ENCODE peak calls at places on chromosomes 13 and 19, in five cellular contexts. One of them, this sample, is unnamed.

GRCh38 chr13:34678154-34678553 is 263.9 kb upstream of the NBEA start:
- DNase-seq in body of pancreas: no peak
- DNase-seq in uterus: no peak
- DNase-seq in Peyer's patch: no peak
- DNase-seq in endothelial cell of umbilical vein: peak; percentile 39
- DNase-seq in this sample: no peak

GRCh38 chr13:66586489-66586888 is 643.6 kb downstream of the PCDH9 start:
- DNase-seq in Peyer's patch: no peak
- DNase-seq in endothelial cell of umbilical vein: no peak
- DNase-seq in body of pancreas: no peak
- DNase-seq in uterus: no peak
- DNase-seq in this sample: no peak

GRCh38 chr13:113322043-113322461 is 25.0 kb downstream of the LAMP1 start:
- DNase-seq in Peyer's patch: no peak
- DNase-seq in endothelial cell of umbilical vein: no peak
- DNase-seq in body of pancreas: no peak
- DNase-seq in uterus: no peak
- DNase-seq in this sample: no peak

GRCh38 chr13:51737609-51738008 is 66.4 kb downstream of the DHRS12 start:
- DNase-seq in body of pancreas: no peak
- DNase-seq in endothelial cell of umbilical vein: no peak
- DNase-seq in uterus: no peak
- DNase-seq in Peyer's patch: no peak
- DNase-seq in this sample: no peak

GRCh38 chr13:70703755-70704154 is 595.5 kb upstream of the KLHL1 start:
- DNase-seq in Peyer's patch: no peak
- DNase-seq in body of pancreas: no peak
- DNase-seq in endothelial cell of umbilical vein: peak; percentile 30
- DNase-seq in uterus: no peak
- DNase-seq in this sample: no peak

GRCh38 chr13:79779761-79780160 is 298.8 kb downstream of the NDFIP2 start:
- DNase-seq in uterus: peak; percentile 41
- DNase-seq in endothelial cell of umbilical vein: no peak
- DNase-seq in body of pancreas: no peak
- DNase-seq in Peyer's patch: peak; percentile 53
- DNase-seq in this sample: no peak

GRCh38 chr13:70905035-70905434 is 796.8 kb upstream of the KLHL1 start:
- DNase-seq in Peyer's patch: no peak
- DNase-seq in endothelial cell of umbilical vein: peak; percentile 90
- DNase-seq in uterus: no peak
- DNase-seq in body of pancreas: no peak
- DNase-seq in this sample: no peak

GRCh38 chr13:43880451-43880850 is 747 bp downstream of the LACC1 start:
- DNase-seq in uterus: no peak
- DNase-seq in endothelial cell of umbilical vein: no peak
- DNase-seq in Peyer's patch: no peak
- DNase-seq in body of pancreas: no peak
- DNase-seq in this sample: no peak

GRCh38 chr13:33164331-33164730 is 121.2 kb downstream of the STARD13 start:
- DNase-seq in body of pancreas: no peak
- DNase-seq in Peyer's patch: no peak
- DNase-seq in uterus: no peak
- DNase-seq in endothelial cell of umbilical vein: no peak
- DNase-seq in this sample: no peak

GRCh38 chr13:66995366-66995663 is 234.8 kb downstream of the PCDH9 start:
- DNase-seq in body of pancreas: no peak
- DNase-seq in endothelial cell of umbilical vein: no peak
- DNase-seq in uterus: no peak
- DNase-seq in Peyer's patch: no peak
- DNase-seq in this sample: no peak

GRCh38 chr19:10514211-10515145 is 2.8 kb downstream of the S1PR5 start:
- DNase-seq in uterus: no peak
- DNase-seq in endothelial cell of umbilical vein: no peak
- DNase-seq in Peyer's patch: no peak
- DNase-seq in body of pancreas: no peak
- DNase-seq in this sample: peak; percentile 39

GRCh38 chr13:30151398-30151797 is 156.0 kb downstream of the KATNAL1 start:
- DNase-seq in body of pancreas: no peak
- DNase-seq in uterus: no peak
- DNase-seq in Peyer's patch: no peak
- DNase-seq in endothelial cell of umbilical vein: no peak
- DNase-seq in this sample: no peak

GRCh38 chr13:32142956-32143375 is 111.4 kb downstream of the FRY start:
- DNase-seq in body of pancreas: no peak
- DNase-seq in uterus: no peak
- DNase-seq in endothelial cell of umbilical vein: peak; percentile 95
- DNase-seq in Peyer's patch: no peak
- DNase-seq in this sample: no peak

GRCh38 chr19:8251025-8251472 is 41.9 kb downstream of the CERS4 start:
- DNase-seq in Peyer's patch: no peak
- DNase-seq in body of pancreas: peak; percentile 91
- DNase-seq in uterus: peak; percentile 73
- DNase-seq in endothelial cell of umbilical vein: no peak
- DNase-seq in this sample: no peak

GRCh38 chr19:10808937-10809655 is 26.9 kb downstream of the TMED1 start:
- DNase-seq in Peyer's patch: peak; percentile 59
- DNase-seq in uterus: no peak
- DNase-seq in endothelial cell of umbilical vein: no peak
- DNase-seq in body of pancreas: no peak
- DNase-seq in this sample: peak; percentile 86

GRCh38 chr13:39224841-39225240 is 186.6 kb downstream of the NHLRC3 start:
- DNase-seq in uterus: no peak
- DNase-seq in endothelial cell of umbilical vein: no peak
- DNase-seq in Peyer's patch: no peak
- DNase-seq in body of pancreas: no peak
- DNase-seq in this sample: no peak

GRCh38 chr13:67075239-67075638 is 154.9 kb downstream of the PCDH9 start:
- DNase-seq in body of pancreas: no peak
- DNase-seq in endothelial cell of umbilical vein: peak; percentile 21
- DNase-seq in Peyer's patch: no peak
- DNase-seq in uterus: no peak
- DNase-seq in this sample: no peak

GRCh38 chr19:29263305-29264080 is 50.5 kb upstream of the UQCRFS1 start:
- DNase-seq in uterus: peak; percentile 20
- DNase-seq in body of pancreas: peak; percentile 31
- DNase-seq in endothelial cell of umbilical vein: no peak
- DNase-seq in Peyer's patch: peak; percentile 58
- DNase-seq in this sample: peak; percentile 26

GRCh38 chr19:57406516-57407123 is 4.3 kb upstream of the ZNF17 start:
- DNase-seq in uterus: peak; percentile 28
- DNase-seq in body of pancreas: peak; percentile 47
- DNase-seq in endothelial cell of umbilical vein: peak; percentile 47
- DNase-seq in Peyer's patch: peak; percentile 78
- DNase-seq in this sample: peak; percentile 74

GRCh38 chr19:49570138-49570856 is 10.1 kb downstream of the NOSIP start:
- DNase-seq in body of pancreas: peak; percentile 75
- DNase-seq in Peyer's patch: peak; percentile 85
- DNase-seq in endothelial cell of umbilical vein: peak; percentile 80
- DNase-seq in uterus: peak; percentile 43
- DNase-seq in this sample: peak; percentile 89

GRCh38 chr13:110329798-110330461 is 22.8 kb downstream of the COL4A2 start:
- DNase-seq in body of pancreas: no peak
- DNase-seq in endothelial cell of umbilical vein: no peak
- DNase-seq in uterus: no peak
- DNase-seq in Peyer's patch: no peak
- DNase-seq in this sample: no peak

GRCh38 chr19:41994994-41995958 is 1.2 kb upstream of the ATP1A3 start:
- DNase-seq in endothelial cell of umbilical vein: no peak
- DNase-seq in body of pancreas: no peak
- DNase-seq in uterus: no peak
- DNase-seq in Peyer's patch: no peak
- DNase-seq in this sample: no peak

GRCh38 chr13:112760440-112760839 is 70.6 kb downstream of the ATP11A start:
- DNase-seq in body of pancreas: no peak
- DNase-seq in Peyer's patch: no peak
- DNase-seq in endothelial cell of umbilical vein: peak; percentile 64
- DNase-seq in uterus: no peak
- DNase-seq in this sample: no peak

GRCh38 chr19:53772943-53773342 is 51.2 kb downstream of the NLRP12 start:
- DNase-seq in endothelial cell of umbilical vein: peak; percentile 66
- DNase-seq in body of pancreas: peak; percentile 60
- DNase-seq in uterus: peak; percentile 17
- DNase-seq in Peyer's patch: peak; percentile 69
- DNase-seq in this sample: peak; percentile 49

GRCh38 chr13:20609145-20609544 is 42.2 kb downstream of the IFT88 start:
- DNase-seq in uterus: no peak
- DNase-seq in Peyer's patch: no peak
- DNase-seq in endothelial cell of umbilical vein: peak; percentile 80
- DNase-seq in body of pancreas: no peak
- DNase-seq in this sample: no peak

GRCh38 chr19:29528946-29529645 is 3.3 kb downstream of the VSTM2B start:
- DNase-seq in uterus: no peak
- DNase-seq in Peyer's patch: no peak
- DNase-seq in endothelial cell of umbilical vein: no peak
- DNase-seq in body of pancreas: no peak
- DNase-seq in this sample: no peak

GRCh38 chr19:12695997-12696365 is 450 bp downstream of the FBXW9 start:
- DNase-seq in uterus: no peak
- DNase-seq in endothelial cell of umbilical vein: no peak
- DNase-seq in Peyer's patch: no peak
- DNase-seq in body of pancreas: no peak
- DNase-seq in this sample: no peak

GRCh38 chr19:52138614-52139290 is 986 bp downstream of the ZNF616 start:
- DNase-seq in endothelial cell of umbilical vein: no peak
- DNase-seq in Peyer's patch: no peak
- DNase-seq in uterus: peak; percentile 16
- DNase-seq in body of pancreas: peak; percentile 27
- DNase-seq in this sample: peak; percentile 43

GRCh38 chr13:47114030-47114429 is 217.2 kb upstream of the HTR2A start:
- DNase-seq in Peyer's patch: no peak
- DNase-seq in body of pancreas: no peak
- DNase-seq in uterus: no peak
- DNase-seq in endothelial cell of umbilical vein: no peak
- DNase-seq in this sample: no peak

DNA sequence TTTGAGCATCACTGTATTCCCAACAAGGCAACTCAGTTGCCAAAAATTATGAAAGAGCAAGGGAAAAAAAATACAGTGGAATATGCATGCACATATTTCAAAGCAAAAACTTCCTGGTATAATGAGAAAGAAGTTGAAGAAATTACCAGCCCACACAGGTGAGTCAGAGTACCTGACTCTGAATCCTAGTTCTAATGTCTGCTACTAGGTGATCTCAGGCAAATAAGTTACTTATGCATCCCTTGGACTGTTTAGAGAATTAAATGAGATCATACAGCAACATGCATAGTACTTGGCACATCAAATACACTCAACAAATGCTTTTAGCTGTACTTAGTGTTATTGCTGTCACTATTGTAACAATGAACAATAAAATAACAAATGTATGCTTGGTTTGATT is 144.9 kb downstream of the MIPEP start:
- DNase-seq in endothelial cell of umbilical vein: no peak
- DNase-seq in Peyer's patch: no peak
- DNase-seq in uterus: no peak
- DNase-seq in body of pancreas: no peak
- DNase-seq in this sample: no peak
- TF ChIP-seq POLR2A in endothelial cell of umbilical vein: no peak
- TF ChIP-seq POLR2A in Peyer's patch: no peak
- TF ChIP-seq POLR2A in uterus: no peak
- TF ChIP-seq POLR2A in body of pancreas: no peak
- TF ChIP-seq POLR2A in this sample: no peak

DNA sequence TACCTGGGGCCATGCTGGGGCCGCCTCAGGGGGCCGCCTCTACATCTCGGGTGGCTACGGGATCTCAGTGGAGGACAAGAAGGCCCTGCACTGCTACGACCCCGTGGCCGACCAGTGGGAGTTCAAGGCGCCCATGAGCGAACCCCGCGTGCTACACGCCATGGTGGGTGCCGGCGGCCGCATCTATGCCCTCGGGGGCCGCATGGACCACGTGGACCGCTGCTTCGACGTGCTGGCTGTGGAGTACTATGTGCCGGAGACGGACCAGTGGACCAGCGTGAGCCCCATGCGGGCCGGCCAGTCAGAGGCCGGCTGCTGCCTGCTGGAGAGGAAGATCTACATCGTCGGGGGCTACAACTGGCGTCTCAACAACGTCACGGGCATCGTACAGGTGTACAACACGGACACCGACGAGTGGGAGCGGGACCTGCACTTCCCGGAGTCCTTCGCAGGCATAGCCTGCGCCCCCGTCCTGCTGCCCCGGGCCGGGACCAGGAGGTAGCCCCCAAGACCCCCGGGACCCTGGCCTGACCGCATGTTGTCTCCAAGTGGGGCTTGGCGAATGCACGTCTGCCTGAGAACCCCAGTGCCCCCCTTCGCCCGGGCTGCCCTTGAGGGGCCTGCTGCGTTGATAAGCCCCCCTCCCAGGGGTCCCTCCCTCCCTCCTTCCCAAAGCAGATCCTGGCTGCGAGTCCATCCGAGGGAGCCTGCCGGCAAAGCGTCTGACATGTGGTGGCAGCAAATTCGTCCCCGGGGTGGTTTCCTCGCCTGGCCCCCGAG is 14.5 kb upstream of the CRTC1 start:
- DNase-seq in endothelial cell of umbilical vein: no peak
- DNase-seq in uterus: no peak
- DNase-seq in body of pancreas: no peak
- DNase-seq in Peyer's patch: no peak
- DNase-seq in this sample: no peak
- TF ChIP-seq POLR2A in endothelial cell of umbilical vein: no peak
- TF ChIP-seq POLR2A in uterus: no peak
- TF ChIP-seq POLR2A in body of pancreas: no peak
- TF ChIP-seq POLR2A in Peyer's patch: no peak
- TF ChIP-seq POLR2A in this sample: no peak

GRCh38 chr19:7098701-7099596 is 29.4 kb downstream of the ZNF557 start:
- DNase-seq in Peyer's patch: peak; percentile 96
- DNase-seq in endothelial cell of umbilical vein: peak; percentile 92
- DNase-seq in uterus: peak; percentile 95
- DNase-seq in body of pancreas: peak; percentile 93
- DNase-seq in this sample: peak; percentile 90
- TF ChIP-seq POLR2A in Peyer's patch: peak; percentile 31
- TF ChIP-seq POLR2A in endothelial cell of umbilical vein: peak; percentile 56
- TF ChIP-seq POLR2A in uterus: peak; percentile 60
- TF ChIP-seq POLR2A in body of pancreas: peak; percentile 69
- TF ChIP-seq POLR2A in this sample: peak; percentile 75

DNA sequence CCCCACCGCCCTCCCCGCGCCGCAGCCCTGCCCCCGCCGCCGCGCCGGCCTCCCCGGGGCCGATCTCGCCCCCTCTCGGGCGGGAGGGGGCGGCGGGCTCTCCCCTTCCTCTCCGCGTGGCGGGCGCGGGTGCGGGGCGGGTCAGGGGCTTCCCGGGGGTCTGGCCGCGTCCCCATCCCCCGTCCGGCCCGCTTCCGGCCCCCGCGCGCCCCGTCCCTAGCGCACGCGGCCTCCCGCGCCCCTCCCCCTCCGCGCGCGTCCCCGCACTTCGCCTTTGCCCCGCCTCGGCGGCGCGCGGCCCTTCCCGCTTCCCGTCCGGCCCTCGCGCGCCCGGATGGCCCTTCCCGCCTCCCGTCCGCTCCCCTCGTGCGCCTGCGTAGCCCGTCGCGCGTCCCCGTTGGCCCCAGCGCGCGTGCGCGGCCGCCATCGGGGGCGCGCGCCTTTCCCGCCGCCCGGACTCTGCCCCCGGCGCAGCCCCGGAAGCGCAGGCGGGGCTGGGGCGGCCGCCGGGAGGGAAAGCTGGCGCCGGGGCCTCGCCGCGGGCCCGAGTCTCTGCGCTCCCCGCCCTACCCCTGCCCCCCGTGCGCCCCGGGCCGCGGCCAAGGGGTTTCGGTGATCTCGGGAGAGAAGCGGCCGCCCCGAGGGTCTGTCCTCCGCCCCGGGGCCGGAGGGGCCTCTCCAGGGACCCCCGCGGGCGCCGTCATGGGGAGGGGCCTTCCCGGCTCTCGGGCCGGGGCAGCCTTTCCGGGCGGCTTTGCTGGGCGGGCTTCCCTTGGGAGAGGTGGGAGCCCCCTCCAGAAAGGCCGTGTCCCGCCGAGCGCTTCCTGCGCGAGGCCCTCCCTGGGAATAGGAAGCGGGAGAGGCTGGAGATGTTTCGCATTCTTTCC is 519 bp downstream of the PTBP1 start:
- DNase-seq in uterus: peak; percentile 89
- DNase-seq in body of pancreas: peak; percentile 92
- DNase-seq in endothelial cell of umbilical vein: peak; percentile 80
- DNase-seq in Peyer's patch: peak; percentile 95
- DNase-seq in this sample: peak; percentile 97
- TF ChIP-seq POLR2A in uterus: no peak
- TF ChIP-seq POLR2A in body of pancreas: peak; percentile 20
- TF ChIP-seq POLR2A in endothelial cell of umbilical vein: peak; percentile 15
- TF ChIP-seq POLR2A in Peyer's patch: peak; percentile 74
- TF ChIP-seq POLR2A in this sample: no peak